ENCODE peak calls at places on chromosomes 5 and 9, in eight cellular contexts. J is HepG2, Y is sigmoid colon, T is uterus, G is body of pancreas, H is left ventricle myocardium inferior, C is dorsolateral prefrontal cortex, N is mesendoderm. Q is an unnamed sample. For H3K27me3, the result is how much of the 10 kb centered on the place peaks cover.

GRCh38 chr9:520315-520714 is 305.6 kb downstream of the DOCK8 start:
- DNase-seq in Y (no peak), C (no peak), T (no peak), J (no peak), H (no peak), G (no peak), N (no peak), Q (no peak)

GRCh38 chr5:179793470-179794139 is at the start of gene LTC4S:
- DNase-seq in C (peak), H (peak), G (peak), J (no peak), Y (peak), N (no peak), T (peak), Q (no peak)

GRCh38 chr9:115146581-115147021 is 28.6 kb upstream of the TNC start:
- DNase-seq in C (no peak), H (no peak), J (no peak), G (no peak), N (peak), T (peak), Y (peak), Q (no peak)

GRCh38 chr5:119347574-119347973 is 8.2 kb upstream of the TNFAIP8 start:
- DNase-seq in N (no peak), H (no peak), J (no peak), Y (no peak), T (no peak), G (no peak), C (no peak), Q (no peak)

GRCh38 chr5:68381909-68382308 is 166.4 kb downstream of the PIK3R1 start:
- DNase-seq in C (no peak), Y (no peak), H (no peak), N (no peak), J (no peak), T (no peak), G (no peak), Q (no peak)

GRCh38 chr5:124513216-124513615 is 233.2 kb downstream of the ZNF608 start:
- DNase-seq in Y (no peak), H (no peak), J (no peak), G (no peak), T (no peak), N (no peak), C (no peak), Q (no peak)

GRCh38 chr5:146078566-146078965 is 26.8 kb downstream of the PLAC8L1 start:
- DNase-seq in H (no peak), Y (no peak), C (no peak), N (peak), G (no peak), J (no peak), T (no peak), Q (no peak)

GRCh38 chr5:30453168-30453567 is 740.3 kb upstream of the CDH6 start:
- DNase-seq in C (no peak), J (no peak), G (no peak), H (no peak), Y (no peak), T (no peak), N (no peak), Q (no peak)

GRCh38 chr9:20848490-20848889 is 164.4 kb downstream of the FOCAD start:
- DNase-seq in J (no peak), G (no peak), N (no peak), T (no peak), H (no peak), Y (no peak), C (no peak), Q (no peak)

GRCh38 chr9:111029260-111029659 is 9.0 kb downstream of the LPAR1 start:
- DNase-seq in J (no peak), T (no peak), G (no peak), C (no peak), N (no peak), Y (no peak), H (no peak), Q (no peak)

GRCh38 chr5:155554500-155554899 is 540.9 kb downstream of the KIF4B start:
- DNase-seq in C (no peak), H (no peak), G (no peak), T (no peak), Y (no peak), N (peak), J (no peak), Q (no peak)

GRCh38 chr9:4147476-4148214 is 152.2 kb downstream of the GLIS3 start:
- DNase-seq in G (peak), N (peak), J (peak), T (no peak), H (no peak), Y (no peak), C (no peak), Q (no peak)

GRCh38 chr9:20356392-20357206 is 265.7 kb downstream of the MLLT3 start:
- DNase-seq in N (peak), T (peak), C (peak), J (peak), H (peak), Y (peak), G (peak), Q (peak)

GRCh38 chr5:136781464-136781863 is 416.1 kb upstream of the TRPC7 start:
- DNase-seq in C (no peak), Y (no peak), T (no peak), H (no peak), J (no peak), N (no peak), G (no peak), Q (no peak)

GRCh38 chr9:134329576-134329855 is 3.3 kb downstream of the RXRA start:
- DNase-seq in N (no peak), T (no peak), Y (no peak), G (peak), C (no peak), J (no peak), H (peak), Q (no peak)
- H3K27ac ChIP-seq in N (no peak), T (peak), Y (peak), G (peak), C (no peak), J (peak), H (peak), Q (peak)

GRCh38 chr5:150400020-150400326 is 12.7 kb downstream of the CD74 start:
- DNase-seq in H (no peak), G (no peak), J (no peak), T (no peak), C (no peak), Y (no peak), N (no peak), Q (no peak)
- H3K4me3 ChIP-seq in H (no peak), G (no peak), J (no peak), T (no peak), C (no peak), Y (no peak), N (no peak), Q (no peak)

GRCh38 chr5:171628344-171628743 is 157.3 kb upstream of the SMIM23 start:
- DNase-seq in H (no peak), N (no peak), T (no peak), J (no peak), G (no peak), C (no peak), Y (peak), Q (no peak)
- H3K27me3 ChIP-seq in H (under half), N (under half), T (under half), J (under half), G (under half), C (under half), Y (under half), Q (under half)

DNA sequence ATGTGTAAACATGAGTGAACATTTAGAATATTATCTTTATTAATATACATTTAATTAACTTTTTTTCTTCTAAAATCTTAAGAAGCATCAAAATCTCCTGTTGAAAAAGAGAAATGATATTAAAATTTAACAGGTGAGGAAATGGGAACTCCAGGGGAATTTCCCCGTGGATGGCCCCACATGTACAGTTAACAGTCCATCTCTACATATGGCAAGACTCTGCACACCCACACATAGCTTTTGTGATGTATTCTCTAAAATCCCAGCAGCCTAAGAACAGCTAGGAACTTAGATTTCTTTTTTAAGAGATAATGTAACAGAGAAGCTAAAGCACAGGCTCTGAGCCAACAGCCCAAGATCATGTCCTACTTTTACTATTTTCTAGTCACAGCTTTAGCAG is 556.3 kb upstream of the RGMB start:
- DNase-seq in H (no peak), J (no peak), C (no peak), N (no peak), T (no peak), Y (no peak), G (no peak), Q (no peak)
- H3K27ac ChIP-seq in H (no peak), J (no peak), C (no peak), N (no peak), T (no peak), Y (no peak), G (no peak), Q (no peak)

GRCh38 chr5:114053377-114053776 is 308.5 kb upstream of the KCNN2 start:
- DNase-seq in G (no peak), N (no peak), T (no peak), Y (no peak), H (no peak), C (no peak), J (no peak), Q (no peak)

GRCh38 chr5:114050087-114050486 is 311.8 kb upstream of the KCNN2 start:
- DNase-seq in J (no peak), G (no peak), H (no peak), T (no peak), C (no peak), N (no peak), Y (no peak), Q (no peak)

GRCh38 chr5:114055810-114056476 is 305.9 kb upstream of the KCNN2 start:
- DNase-seq in G (peak), J (no peak), C (peak), Y (no peak), N (peak), T (peak), H (peak), Q (peak)

GRCh38 chr5:114055318-114055788 is 306.5 kb upstream of the KCNN2 start:
- DNase-seq in H (peak), T (peak), Y (peak), N (peak), C (peak), J (no peak), G (peak), Q (peak)
- H3K4me3 ChIP-seq in H (peak), T (peak), Y (peak), N (peak), C (peak), J (no peak), G (peak), Q (peak)

GRCh38 chr5:77643654-77644404 is 5.3 kb upstream of the OTP start:
- DNase-seq in T (no peak), Y (no peak), N (peak), H (no peak), C (no peak), G (no peak), J (no peak), Q (no peak)

GRCh38 chr5:77644443-77645157 is 6.1 kb upstream of the OTP start:
- DNase-seq in Y (no peak), H (no peak), T (no peak), C (no peak), G (no peak), N (peak), J (no peak), Q (no peak)

GRCh38 chr5:77645158-77645994 is 6.9 kb upstream of the OTP start:
- DNase-seq in J (peak), C (no peak), N (no peak), H (no peak), Y (no peak), T (no peak), G (peak), Q (peak)

GRCh38 chr5:77642915-77643653 is 4.6 kb upstream of the OTP start:
- DNase-seq in C (no peak), G (no peak), Y (no peak), T (no peak), H (no peak), J (no peak), N (peak), Q (no peak)

GRCh38 chr5:77645995-77646639 is 7.6 kb upstream of the OTP start:
- DNase-seq in N (no peak), Y (no peak), H (no peak), J (no peak), T (no peak), C (no peak), G (no peak), Q (no peak)
- H3K27me3 ChIP-seq in N (half or more), Y (half or more), H (half or more), J (under half), T (under half), C (under half), G (under half), Q (under half)